ENCODE peak calls at places on chromosome 10, in six cellular contexts. G is astrocyte, A is gastrocnemius medialis, E is endothelial cell of umbilical vein, B is esophagus squamous epithelium, X is mammary epithelial cell. F is an unnamed sample.

GRCh38 chr10:97336942-97337719 is 2.6 kb upstream of the FRAT2 start:
- DNase-seq in E (no peak), G (no peak), A (no peak), X (peak; percentile 60), B (no peak), F (no peak)

GRCh38 chr10:9253121-9253520 is 1198.6 kb downstream of the GATA3 start:
- DNase-seq in G (peak; percentile 18), X (peak; percentile 14), E (peak; percentile 13), A (no peak), B (no peak), F (no peak)

GRCh38 chr10:80501381-80501912 is 36.3 kb upstream of the SH2D4B start:
- DNase-seq in X (peak; percentile 35), E (no peak), A (no peak), B (no peak), G (peak; percentile 19), F (no peak)

GRCh38 chr10:103722632-103723031 is 132.7 kb downstream of the SH3PXD2A start:
- DNase-seq in X (no peak), G (no peak), B (no peak), A (no peak), E (no peak), F (no peak)

GRCh38 chr10:44975487-44976331 is 2.9 kb downstream of the DEPP1 start:
- DNase-seq in G (peak; percentile 76), A (peak; percentile 51), B (no peak), X (peak; percentile 90), E (peak; percentile 96), F (no peak)

GRCh38 chr10:9848278-9848677 is 1169.4 kb upstream of the CELF2 start:
- DNase-seq in B (no peak), X (no peak), E (no peak), A (no peak), G (no peak), F (no peak)

GRCh38 chr10:74983383-74983782 is 128.1 kb upstream of the SAMD8 start:
- DNase-seq in A (no peak), E (no peak), G (no peak), X (no peak), B (no peak), F (no peak)

GRCh38 chr10:14186245-14186644 is 144.5 kb downstream of the FRMD4A start:
- DNase-seq in G (no peak), X (no peak), B (no peak), E (no peak), A (no peak), F (no peak)

GRCh38 chr10:42553064-42553407 is 85.3 kb downstream of the ZNF33B start:
- DNase-seq in G (no peak), X (no peak), E (no peak), B (no peak), A (no peak), F (no peak)

GRCh38 chr10:47012214-47012613 is 101.0 kb downstream of the PTPN20 start:
- DNase-seq in A (no peak), E (no peak), X (no peak), G (no peak), B (no peak), F (no peak)

GRCh38 chr10:47008769-47009168 is 97.5 kb downstream of the PTPN20 start:
- DNase-seq in B (no peak), A (no peak), E (no peak), X (no peak), G (peak; percentile 12), F (no peak)

GRCh38 chr10:47013469-47014169 is 102.4 kb downstream of the PTPN20 start:
- DNase-seq in E (no peak), G (no peak), B (no peak), X (no peak), A (peak; percentile 53), F (no peak)

DNA sequence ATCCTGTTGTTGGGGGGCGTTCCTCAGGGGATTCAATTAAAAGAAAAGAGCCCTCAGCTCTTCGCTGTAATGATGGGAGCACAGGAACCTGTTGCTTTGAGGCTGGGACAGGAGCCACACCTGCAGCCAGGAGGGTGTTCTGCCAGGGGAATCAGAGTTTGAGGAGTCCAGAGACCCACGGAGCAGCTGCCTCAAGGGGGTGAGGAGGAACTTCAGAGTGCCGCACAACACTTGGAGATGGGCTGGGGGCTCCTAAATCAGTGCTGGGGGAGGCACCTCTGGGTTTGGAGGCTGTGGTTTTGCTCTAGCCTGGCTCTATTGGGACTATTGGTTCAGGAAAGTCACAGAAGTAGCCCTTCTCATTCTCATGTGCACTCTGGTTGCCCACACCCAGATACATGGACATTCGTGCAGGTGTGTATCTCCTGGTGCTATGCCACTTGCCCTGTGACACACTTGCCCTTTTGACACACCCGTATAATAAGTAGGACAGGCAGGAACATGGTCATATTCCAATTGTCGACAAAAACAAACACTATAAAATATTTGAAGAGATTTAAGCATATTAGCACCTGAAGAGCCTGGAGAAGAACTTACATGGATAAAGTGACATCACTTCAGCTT is 98.1 kb downstream of the PTPN20 start:
- DNase-seq in A (no peak), X (no peak), G (no peak), B (no peak), E (no peak), F (peak; percentile 84)
- TF ChIP-seq CTCF in A (no peak), X (no peak), G (no peak), B (no peak), E (no peak), F (no peak)

GRCh38 chr10:113382691-113383090 is 170.2 kb upstream of the HABP2 start:
- DNase-seq in E (no peak), X (no peak), A (no peak), B (no peak), G (no peak), F (no peak)
- H3K4me1 ChIP-seq in E (peaks cover 28% of the 10 kb centered on the region), X (no peaks in the 10 kb centered on the region), A (no peaks in the 10 kb centered on the region), B (no peaks in the 10 kb centered on the region), G (peaks cover 34% of the 10 kb centered on the region), F (no peaks in the 10 kb centered on the region)

GRCh38 chr10:88337134-88337533 is 246.0 kb downstream of the RNLS start:
- DNase-seq in X (no peak), E (no peak), B (no peak), A (no peak), G (no peak), F (no peak)

GRCh38 chr10:88330174-88330573 is 252.9 kb downstream of the RNLS start:
- DNase-seq in X (no peak), B (no peak), A (no peak), G (no peak), E (no peak), F (no peak)

GRCh38 chr10:88336316-88336715 is 246.8 kb downstream of the RNLS start:
- DNase-seq in E (no peak), X (no peak), A (no peak), B (no peak), G (no peak), F (no peak)

DNA sequence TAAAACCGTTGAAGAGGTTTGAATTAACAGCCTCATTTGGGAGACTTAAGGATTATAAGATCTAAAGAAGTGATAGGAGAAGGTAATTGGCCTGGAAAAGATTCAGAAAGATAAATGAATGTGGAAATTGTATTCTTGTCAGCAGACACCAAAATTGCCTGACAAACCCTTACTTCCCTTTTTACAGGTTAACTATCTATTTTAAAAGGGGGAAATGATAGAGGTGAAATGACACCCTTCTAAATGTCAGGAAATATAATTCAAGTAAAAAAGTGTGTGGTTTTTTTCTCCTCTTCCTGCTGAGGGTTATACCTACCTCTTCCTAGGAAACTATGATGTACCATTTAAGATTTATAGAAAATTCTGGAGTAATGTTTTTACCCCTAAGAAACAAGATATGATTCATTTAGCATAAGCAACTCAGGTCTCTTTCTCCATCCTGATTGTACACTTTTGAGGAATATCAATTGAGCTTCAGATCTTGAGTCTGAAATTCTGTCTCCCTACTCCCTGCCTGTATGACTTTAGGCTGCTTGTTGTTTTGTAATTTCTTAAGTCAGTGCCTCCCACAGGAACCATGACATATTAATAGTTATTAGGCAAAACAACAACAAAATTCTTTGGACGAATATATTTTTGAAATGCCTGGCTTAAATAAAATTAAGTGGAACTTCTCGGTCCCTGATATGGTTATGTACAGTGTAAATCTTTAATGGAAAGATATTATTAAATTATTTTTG is 250.4 kb downstream of the RNLS start:
- DNase-seq in X (no peak), G (no peak), B (no peak), E (no peak), A (no peak), F (no peak)
- H3K4me3 ChIP-seq in X (no peak overlapping the region), G (no peak overlapping the region), B (no peak overlapping the region), E (no peak overlapping the region), A (no peak overlapping the region), F (no peak overlapping the region)

GRCh38 chr10:112442063-112442462 is 4.7 kb downstream of the ZDHHC6 start:
- DNase-seq in E (no peak), B (no peak), G (no peak), X (no peak), A (no peak), F (no peak)

GRCh38 chr10:112441520-112441919 is 5.2 kb downstream of the ZDHHC6 start:
- DNase-seq in A (no peak), E (no peak), B (no peak), X (no peak), G (no peak), F (no peak)

GRCh38 chr10:112448903-112449302 is 1.9 kb downstream of the VTI1A start:
- DNase-seq in X (no peak), B (no peak), G (no peak), E (no peak), A (no peak), F (no peak)

GRCh38 chr10:112446055-112446854 is 459 bp downstream of the ZDHHC6 start:
- DNase-seq in G (peak; percentile 13), A (no peak), X (peak; percentile 20), B (no peak), E (peak; percentile 29), F (peak; percentile 40)

DNA sequence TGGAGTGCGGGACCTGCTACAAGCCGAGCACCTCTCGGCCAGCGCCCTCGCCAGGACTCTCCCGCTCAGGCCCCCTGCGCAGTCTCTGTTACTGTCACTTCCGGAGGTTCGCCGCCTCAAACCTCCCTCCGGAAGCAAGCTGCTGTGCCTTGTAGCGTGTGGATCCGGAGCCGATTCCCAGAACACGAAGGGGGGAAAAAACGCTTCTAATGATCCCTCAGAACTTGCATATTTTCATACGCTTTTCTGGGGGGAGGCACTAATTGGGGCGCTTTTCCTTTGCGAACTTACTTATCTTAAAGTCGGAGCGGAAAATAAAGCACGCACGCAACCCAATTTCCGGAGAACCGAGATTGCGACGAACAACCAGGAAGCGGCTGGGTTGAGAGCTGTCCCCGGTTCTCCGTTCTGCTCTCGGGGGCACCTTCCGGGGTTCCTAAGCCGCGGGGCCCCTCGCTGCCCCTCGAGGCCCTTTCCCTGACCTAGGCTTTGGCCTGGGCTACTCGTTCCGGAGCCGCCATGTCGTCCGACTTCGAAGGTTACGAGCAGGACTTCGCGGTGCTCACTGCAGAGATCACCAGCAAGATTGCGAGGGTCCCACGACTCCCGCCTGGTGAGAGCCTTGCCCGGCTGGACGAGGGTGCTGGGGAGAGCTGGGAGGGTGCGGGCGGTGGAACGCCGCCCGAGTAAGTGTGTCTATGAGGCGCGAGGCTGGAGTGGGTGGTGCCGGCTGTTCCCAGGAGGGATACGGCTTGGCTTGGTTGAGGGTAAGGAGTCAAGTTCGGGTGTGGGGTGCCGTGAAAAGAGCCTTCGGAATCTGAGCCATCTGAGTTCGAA is at the start of the genes VTI1A and ZDHHC6:
- DNase-seq in G (peak; percentile 79), A (peak; percentile 83), B (peak; percentile 6), X (peak; percentile 79), E (peak; percentile 79), F (peak; percentile 91)
- TF ChIP-seq CTCF in G (no peak), A (no peak), B (no peak), X (peak; percentile 40), E (no peak), F (peak; percentile 16)

GRCh38 chr10:114479307-114479706 is 75.0 kb upstream of the AFAP1L2 start:
- DNase-seq in B (no peak), G (no peak), E (no peak), X (no peak), A (peak; percentile 70), F (no peak)
- H3K4me1 ChIP-seq in B (no peaks in the 10 kb centered on the region), G (no peaks in the 10 kb centered on the region), E (no peaks in the 10 kb centered on the region), X (no peaks in the 10 kb centered on the region), A (peaks cover 21% of the 10 kb centered on the region), F (no peaks in the 10 kb centered on the region)

F was measured in mucosa of descending colon.